ENCODE peak calls at places on chromosome 14, in seven cellular contexts. One of them, this sample, is unnamed. For H3K4me1, the result is how much of the 10 kb centered on the place peaks cover.

GRCh38 chr14:31207287-31207745 is 277 bp downstream of the HECTD1 start:
- DNase-seq in uterus: peak
- DNase-seq in right cardiac atrium: no peak
- DNase-seq in tibial nerve: peak
- DNase-seq in IMR-90: no peak
- DNase-seq in lung: no peak
- DNase-seq in psoas muscle: no peak
- DNase-seq in this sample: peak

GRCh38 chr14:88463318-88463717 is 77.9 kb downstream of the SPATA7 start:
- DNase-seq in tibial nerve: no peak
- DNase-seq in right cardiac atrium: no peak
- DNase-seq in uterus: no peak
- DNase-seq in lung: no peak
- DNase-seq in psoas muscle: no peak
- DNase-seq in IMR-90: no peak
- DNase-seq in this sample: no peak

GRCh38 chr14:95536036-95536577 is 1.3 kb downstream of the GLRX5 start:
- DNase-seq in tibial nerve: no peak
- DNase-seq in uterus: no peak
- DNase-seq in lung: no peak
- DNase-seq in IMR-90: no peak
- DNase-seq in right cardiac atrium: no peak
- DNase-seq in psoas muscle: no peak
- DNase-seq in this sample: no peak

GRCh38 chr14:96762650-96763049 is 34.5 kb upstream of the VRK1 start:
- DNase-seq in tibial nerve: no peak
- DNase-seq in lung: peak
- DNase-seq in IMR-90: peak
- DNase-seq in psoas muscle: no peak
- DNase-seq in right cardiac atrium: no peak
- DNase-seq in uterus: no peak
- DNase-seq in this sample: no peak

GRCh38 chr14:50031534-50032313 is 84.6 kb downstream of the VCPKMT start:
- DNase-seq in IMR-90: peak
- DNase-seq in lung: no peak
- DNase-seq in uterus: no peak
- DNase-seq in right cardiac atrium: no peak
- DNase-seq in tibial nerve: peak
- DNase-seq in psoas muscle: no peak
- DNase-seq in this sample: no peak

GRCh38 chr14:95322646-95323045 is 2.9 kb upstream of the CLMN start:
- DNase-seq in right cardiac atrium: no peak
- DNase-seq in tibial nerve: no peak
- DNase-seq in lung: no peak
- DNase-seq in uterus: no peak
- DNase-seq in IMR-90: no peak
- DNase-seq in psoas muscle: no peak
- DNase-seq in this sample: no peak

GRCh38 chr14:35821546-35822411 is 4.4 kb upstream of the BRMS1L start:
- DNase-seq in IMR-90: peak
- DNase-seq in lung: no peak
- DNase-seq in uterus: no peak
- DNase-seq in tibial nerve: no peak
- DNase-seq in psoas muscle: no peak
- DNase-seq in right cardiac atrium: no peak
- DNase-seq in this sample: no peak

GRCh38 chr14:55449116-55449515 is 8.7 kb upstream of the TBPL2 start:
- DNase-seq in uterus: no peak
- DNase-seq in lung: no peak
- DNase-seq in right cardiac atrium: no peak
- DNase-seq in psoas muscle: no peak
- DNase-seq in IMR-90: no peak
- DNase-seq in tibial nerve: no peak
- DNase-seq in this sample: no peak

GRCh38 chr14:56120091-56120632 is 2.0 kb downstream of the PELI2 start:
- DNase-seq in IMR-90: peak
- DNase-seq in uterus: no peak
- DNase-seq in psoas muscle: no peak
- DNase-seq in right cardiac atrium: no peak
- DNase-seq in tibial nerve: peak
- DNase-seq in lung: no peak
- DNase-seq in this sample: no peak

GRCh38 chr14:81222694-81223093 is 1.9 kb upstream of the GTF2A1 start:
- DNase-seq in IMR-90: no peak
- DNase-seq in uterus: no peak
- DNase-seq in tibial nerve: no peak
- DNase-seq in right cardiac atrium: no peak
- DNase-seq in psoas muscle: no peak
- DNase-seq in lung: no peak
- DNase-seq in this sample: no peak

GRCh38 chr14:50961606-50962259 is 17.4 kb upstream of the PYGL start:
- DNase-seq in lung: peak
- DNase-seq in IMR-90: peak
- DNase-seq in uterus: peak
- DNase-seq in right cardiac atrium: no peak
- DNase-seq in psoas muscle: no peak
- DNase-seq in tibial nerve: no peak
- DNase-seq in this sample: no peak

GRCh38 chr14:24889843-24890242 is 160.1 kb downstream of the STXBP6 start:
- DNase-seq in lung: no peak
- DNase-seq in IMR-90: peak
- DNase-seq in psoas muscle: no peak
- DNase-seq in right cardiac atrium: no peak
- DNase-seq in tibial nerve: no peak
- DNase-seq in uterus: no peak
- DNase-seq in this sample: no peak

GRCh38 chr14:34365309-34365915 is 96.6 kb downstream of the SPTSSA start:
- DNase-seq in uterus: no peak
- DNase-seq in IMR-90: peak
- DNase-seq in tibial nerve: no peak
- DNase-seq in right cardiac atrium: no peak
- DNase-seq in lung: no peak
- DNase-seq in psoas muscle: no peak
- DNase-seq in this sample: no peak

GRCh38 chr14:54046250-54046649 is 89.6 kb upstream of the BMP4 start:
- DNase-seq in uterus: no peak
- DNase-seq in tibial nerve: no peak
- DNase-seq in lung: no peak
- DNase-seq in IMR-90: no peak
- DNase-seq in right cardiac atrium: no peak
- DNase-seq in psoas muscle: no peak
- DNase-seq in this sample: no peak

GRCh38 chr14:64761441-64762043 is 57.3 kb downstream of the PLEKHG3 start:
- DNase-seq in psoas muscle: peak
- DNase-seq in right cardiac atrium: peak
- DNase-seq in tibial nerve: no peak
- DNase-seq in IMR-90: peak
- DNase-seq in uterus: peak
- DNase-seq in lung: no peak
- DNase-seq in this sample: peak

GRCh38 chr14:57983235-57983634 is 117.3 kb upstream of the SLC35F4 start:
- DNase-seq in tibial nerve: no peak
- DNase-seq in IMR-90: no peak
- DNase-seq in uterus: no peak
- DNase-seq in lung: no peak
- DNase-seq in psoas muscle: no peak
- DNase-seq in right cardiac atrium: no peak
- DNase-seq in this sample: no peak

GRCh38 chr14:94994245-94994644 is 163.1 kb downstream of the DICER1 start:
- DNase-seq in lung: no peak
- DNase-seq in tibial nerve: no peak
- DNase-seq in right cardiac atrium: no peak
- DNase-seq in IMR-90: no peak
- DNase-seq in uterus: no peak
- DNase-seq in psoas muscle: no peak
- DNase-seq in this sample: no peak

GRCh38 chr14:92987148-92987570 is 64.2 kb downstream of the CHGA start:
- DNase-seq in uterus: no peak
- DNase-seq in right cardiac atrium: no peak
- DNase-seq in psoas muscle: no peak
- DNase-seq in tibial nerve: no peak
- DNase-seq in IMR-90: no peak
- DNase-seq in lung: no peak
- DNase-seq in this sample: peak

GRCh38 chr14:92990456-92991430 is 67.8 kb downstream of the CHGA start:
- DNase-seq in IMR-90: no peak
- DNase-seq in psoas muscle: no peak
- DNase-seq in uterus: no peak
- DNase-seq in lung: no peak
- DNase-seq in right cardiac atrium: peak
- DNase-seq in tibial nerve: no peak
- DNase-seq in this sample: peak

GRCh38 chr14:92987713-92988510 is 65.0 kb downstream of the CHGA start:
- DNase-seq in lung: no peak
- DNase-seq in tibial nerve: no peak
- DNase-seq in IMR-90: no peak
- DNase-seq in psoas muscle: no peak
- DNase-seq in uterus: no peak
- DNase-seq in right cardiac atrium: no peak
- DNase-seq in this sample: peak

GRCh38 chr14:92991536-92991935 is 68.6 kb downstream of the CHGA start:
- DNase-seq in IMR-90: no peak
- DNase-seq in uterus: no peak
- DNase-seq in right cardiac atrium: peak
- DNase-seq in tibial nerve: no peak
- DNase-seq in psoas muscle: no peak
- DNase-seq in lung: no peak
- DNase-seq in this sample: no peak

GRCh38 chr14:92988786-92989755 is 66.1 kb downstream of the CHGA start:
- DNase-seq in right cardiac atrium: no peak
- DNase-seq in lung: no peak
- DNase-seq in IMR-90: no peak
- DNase-seq in uterus: no peak
- DNase-seq in psoas muscle: no peak
- DNase-seq in tibial nerve: no peak
- DNase-seq in this sample: peak
- H3K4me1 ChIP-seq in right cardiac atrium: under half
- H3K4me1 ChIP-seq in lung: under half
- H3K4me1 ChIP-seq in IMR-90: under half
- H3K4me1 ChIP-seq in uterus: under half
- H3K4me1 ChIP-seq in psoas muscle: under half
- H3K4me1 ChIP-seq in tibial nerve: under half
- H3K4me1 ChIP-seq in this sample: half or more

GRCh38 chr14:101225116-101225728 is 321.7 kb upstream of the RTL1 start:
- DNase-seq in psoas muscle: no peak
- DNase-seq in lung: no peak
- DNase-seq in uterus: no peak
- DNase-seq in right cardiac atrium: no peak
- DNase-seq in tibial nerve: no peak
- DNase-seq in IMR-90: no peak
- DNase-seq in this sample: no peak
- H3K27ac ChIP-seq in psoas muscle: no peak
- H3K27ac ChIP-seq in lung: no peak
- H3K27ac ChIP-seq in uterus: no peak
- H3K27ac ChIP-seq in right cardiac atrium: no peak
- H3K27ac ChIP-seq in tibial nerve: no peak
- H3K27ac ChIP-seq in IMR-90: no peak
- H3K27ac ChIP-seq in this sample: no peak

DNA sequence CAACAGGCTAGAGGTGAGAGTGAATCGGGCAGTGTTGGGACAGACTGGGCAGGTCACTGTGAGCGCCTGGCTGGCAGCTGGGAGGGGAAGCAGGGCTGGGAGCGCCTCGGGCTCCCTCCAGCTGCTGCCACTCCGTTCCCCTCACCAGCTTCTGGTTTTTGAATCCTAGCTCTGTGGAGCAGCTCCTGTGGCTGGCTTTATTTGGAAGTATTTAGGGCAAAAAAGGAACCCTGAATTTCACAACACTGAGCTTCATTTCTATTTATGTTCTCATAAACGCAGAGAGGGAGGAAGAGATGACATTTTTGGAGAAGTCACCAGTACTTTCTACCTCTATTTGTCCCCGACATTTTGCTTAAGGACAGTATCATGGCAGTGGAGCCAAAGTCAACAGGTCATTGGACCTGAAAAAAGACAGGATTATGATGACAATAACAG is 63.9 kb upstream of the ACTN1 start:
- DNase-seq in uterus: peak
- DNase-seq in right cardiac atrium: peak
- DNase-seq in psoas muscle: peak
- DNase-seq in lung: peak
- DNase-seq in tibial nerve: no peak
- DNase-seq in IMR-90: no peak
- DNase-seq in this sample: peak
- H3K4me1 ChIP-seq in uterus: under half
- H3K4me1 ChIP-seq in right cardiac atrium: under half
- H3K4me1 ChIP-seq in psoas muscle: under half
- H3K4me1 ChIP-seq in lung: under half
- H3K4me1 ChIP-seq in tibial nerve: under half
- H3K4me1 ChIP-seq in IMR-90: under half
- H3K4me1 ChIP-seq in this sample: under half

DNA sequence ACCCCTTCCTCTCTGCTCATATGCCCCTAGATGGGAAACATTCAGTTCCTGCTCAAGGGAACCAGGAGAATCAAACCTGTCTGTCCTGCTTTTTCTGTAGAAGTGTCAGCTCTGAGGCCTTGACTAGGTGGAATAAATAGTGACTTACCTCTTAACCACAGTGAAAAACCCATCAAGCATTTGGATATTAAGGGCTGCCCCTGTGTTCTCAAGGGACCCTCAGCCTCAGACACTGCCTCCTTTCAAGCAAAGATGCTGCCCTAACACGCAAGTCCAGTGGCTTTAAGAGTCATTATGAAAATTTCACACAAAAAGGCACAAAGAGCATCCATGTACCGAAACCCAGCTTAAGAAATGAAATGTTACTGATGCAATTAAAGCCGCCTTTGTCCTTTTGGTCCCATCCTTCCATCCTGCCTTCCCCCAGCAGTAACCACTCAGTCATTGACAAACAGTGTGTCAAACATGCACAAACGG is 297.2 kb downstream of the ZFP36L1 start:
- DNase-seq in right cardiac atrium: no peak
- DNase-seq in tibial nerve: no peak
- DNase-seq in lung: no peak
- DNase-seq in uterus: no peak
- DNase-seq in psoas muscle: no peak
- DNase-seq in IMR-90: no peak
- DNase-seq in this sample: no peak
- H3K27ac ChIP-seq in right cardiac atrium: peak
- H3K27ac ChIP-seq in tibial nerve: no peak
- H3K27ac ChIP-seq in lung: no peak
- H3K27ac ChIP-seq in uterus: peak
- H3K27ac ChIP-seq in psoas muscle: no peak
- H3K27ac ChIP-seq in IMR-90: no peak
- H3K27ac ChIP-seq in this sample: no peak